ENCODE peak calls at places on chromosomes 7 and 10, in ten cellular contexts. H, X, W, Y, T, F, S, D, R and O are unnamed samples.
A peak's percentile ranks its signal among the peaks of the same experiment; 100 is the strongest.

GRCh38 chr10:1050555-1050954 is 1.6 kb upstream of the IDI1 start:
- DNase-seq in H (no peak), X (no peak), W (peak; percentile 49), Y (no peak), T (no peak), F (no peak), S (no peak), D (no peak), R (peak; percentile 70), O (no peak)

GRCh38 chr10:31678139-31678536 is 250.5 kb downstream of the ARHGAP12 start:
- DNase-seq in H (no peak), X (no peak), W (no peak), Y (no peak), T (no peak), F (no peak), S (no peak), D (peak; percentile 58), R (no peak), O (no peak)

GRCh38 chr7:26691886-26692285 is 172.5 kb downstream of the SKAP2 start:
- DNase-seq in H (no peak), X (no peak), W (no peak), Y (no peak), T (no peak), F (no peak), S (no peak), D (no peak), R (no peak), O (no peak)

GRCh38 chr7:16649196-16649595 is 3.2 kb downstream of the BZW2 start:
- DNase-seq in H (no peak), X (no peak), W (no peak), Y (no peak), T (no peak), F (no peak), S (no peak), D (no peak), R (no peak), O (no peak)

GRCh38 chr10:122740640-122741039 is 41.0 kb upstream of the C10orf120 start:
- DNase-seq in H (no peak), X (no peak), W (no peak), Y (no peak), T (no peak), F (no peak), S (no peak), D (no peak), R (no peak), O (no peak)

GRCh38 chr7:137120690-137121089 is 222.8 kb downstream of the PTN start:
- DNase-seq in H (no peak), X (no peak), W (no peak), Y (no peak), T (no peak), F (no peak), S (no peak), D (no peak), R (no peak), O (peak; percentile 21)

GRCh38 chr10:30816144-30816811 is 186.7 kb upstream of the LYZL2 start:
- DNase-seq in H (no peak), X (no peak), W (no peak), Y (no peak), T (no peak), F (no peak), S (no peak), D (no peak), R (no peak), O (no peak)

GRCh38 chr7:65746398-65746669 is 126.5 kb upstream of the VKORC1L1 start:
- DNase-seq in H (no peak), X (peak; percentile 36), W (peak; percentile 23), Y (no peak), T (peak; percentile 24), F (no peak), S (no peak), D (no peak), R (no peak), O (peak; percentile 55)

GRCh38 chr7:25882151-25882773 is 269.7 kb upstream of the NFE2L3 start:
- DNase-seq in H (no peak), X (no peak), W (no peak), Y (no peak), T (no peak), F (no peak), S (no peak), D (no peak), R (no peak), O (no peak)

DNA sequence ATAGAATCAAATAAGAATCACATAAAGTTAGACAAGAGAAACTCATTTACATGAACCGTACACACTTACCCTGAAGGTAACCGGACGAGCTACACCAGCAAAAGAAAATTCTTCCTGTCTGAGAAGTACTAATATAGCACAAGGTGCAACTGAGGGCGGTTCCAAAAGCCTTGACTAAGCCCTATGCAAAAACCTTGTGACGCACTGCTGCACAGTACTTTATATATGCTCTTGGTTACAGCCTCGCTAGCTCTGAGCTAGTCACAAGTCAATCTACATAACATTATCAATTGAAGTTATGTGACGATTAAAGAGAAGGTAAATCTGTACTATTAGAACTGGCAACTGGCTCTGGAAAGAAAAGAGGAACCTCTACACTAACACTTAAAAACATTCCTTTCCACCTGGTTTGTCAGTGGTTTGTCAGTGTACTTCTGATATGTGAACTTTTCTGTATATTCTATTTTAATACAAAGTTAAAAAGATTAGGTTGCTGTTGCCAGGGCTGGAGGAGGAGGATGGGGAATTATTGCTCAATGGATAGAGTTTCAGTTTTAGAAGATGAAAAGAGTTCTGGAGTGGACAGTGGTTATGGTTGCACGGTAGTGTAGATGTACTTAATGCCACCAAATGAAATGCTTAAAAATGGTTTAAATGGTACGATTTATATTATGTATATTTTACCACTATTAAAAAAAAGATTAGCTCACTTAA is 21.6 kb downstream of the NT5C3A start:
- DNase-seq in H (no peak), X (peak; percentile 34), W (no peak), Y (no peak), T (no peak), F (no peak), S (peak; percentile 69), D (no peak), R (peak; percentile 64), O (no peak)
- TF ChIP-seq CTCF in H (no peak), X (no peak), W (no peak), Y (no peak), T (no peak), F (no peak), S (no peak), D (no peak), R (no peak), O (no peak)

DNA sequence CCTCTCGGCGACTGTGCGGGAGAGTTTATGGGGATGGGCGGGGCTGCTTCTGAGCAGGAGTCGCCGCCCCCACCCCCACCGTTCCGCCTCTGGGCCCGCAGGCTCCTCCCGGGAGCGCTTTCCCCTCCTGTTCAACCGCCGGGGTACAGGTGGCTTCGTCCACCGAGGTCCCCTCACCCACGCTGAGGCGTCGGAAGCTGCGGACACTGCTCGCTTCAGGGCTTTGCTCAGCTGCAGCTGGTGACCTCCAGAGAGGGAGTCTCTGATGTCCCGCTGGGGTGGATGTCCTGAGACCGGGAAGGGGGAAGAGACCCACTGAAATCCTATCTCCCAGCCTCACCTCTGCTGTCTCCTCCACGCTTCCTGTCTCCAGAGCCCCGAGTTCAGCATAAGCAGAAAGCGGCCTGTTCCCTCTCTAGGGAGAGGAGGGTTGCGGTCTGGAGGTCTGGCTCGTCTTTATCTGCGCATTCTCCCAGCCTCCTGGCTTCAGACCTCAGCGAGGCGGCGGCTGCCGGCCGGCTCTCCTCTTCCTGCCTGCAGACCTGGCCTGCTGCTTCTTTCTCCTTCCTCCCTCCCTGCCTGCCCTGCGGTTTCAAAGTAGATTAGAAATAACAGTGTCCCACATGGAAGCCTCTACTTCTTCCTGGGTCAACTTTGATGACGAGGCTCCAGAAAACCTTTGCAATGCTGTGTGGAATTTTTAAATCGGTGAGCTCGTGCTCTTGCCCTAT is 1.8 kb downstream of the CYP2E1 start:
- DNase-seq in H (no peak), X (peak; percentile 29), W (no peak), Y (no peak), T (no peak), F (no peak), S (peak; percentile 57), D (no peak), R (no peak), O (peak; percentile 17)
- H3K4me3 ChIP-seq in H (peak overlapping the region; percentile 45), X (no peak overlapping the region), W (peak overlapping the region; percentile 28), Y (no peak overlapping the region), T (no peak overlapping the region), F (peak overlapping the region; percentile 26), S (peak overlapping the region; percentile 57), D (peak overlapping the region; percentile 58), R (no peak overlapping the region), O (peak overlapping the region; percentile 41)

DNA sequence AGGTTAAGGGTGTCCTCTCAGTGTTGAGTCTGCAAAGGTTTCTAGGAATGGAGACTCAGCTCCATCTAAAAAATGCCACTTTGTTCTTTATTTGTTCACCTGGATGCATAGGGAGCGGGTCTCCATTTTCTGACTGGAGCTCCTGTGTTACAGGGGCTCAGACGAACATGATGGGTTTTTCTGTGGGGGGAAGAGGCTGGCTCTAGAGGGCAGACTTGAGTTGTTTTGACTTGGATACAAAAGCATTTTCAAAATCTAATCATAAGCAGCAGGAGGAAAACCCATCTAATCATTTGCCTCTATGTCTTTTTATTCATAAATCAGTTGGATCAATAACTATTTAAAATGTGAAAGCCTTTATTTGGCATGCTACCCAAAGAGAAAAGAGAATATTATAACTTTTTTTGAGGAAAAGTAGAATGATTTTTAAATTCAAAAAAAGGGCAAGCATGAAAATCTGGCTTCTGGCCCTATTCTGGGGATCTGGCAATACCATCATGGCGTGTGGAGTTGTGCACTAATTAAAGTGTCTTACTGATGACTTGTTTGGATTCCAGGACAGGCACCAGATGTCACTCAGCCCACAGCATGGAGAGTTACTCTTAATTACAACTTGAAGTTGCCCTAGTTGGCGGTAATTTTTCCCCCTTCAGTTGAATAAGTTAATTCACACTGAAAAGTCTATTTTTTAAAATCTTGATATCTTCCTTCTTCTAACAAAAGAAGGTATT is 594.9 kb downstream of the REEP3 start:
- DNase-seq in H (peak; percentile 4), X (peak; percentile 1), W (peak; percentile 6), Y (no peak), T (no peak), F (no peak), S (no peak), D (no peak), R (peak; percentile 33), O (no peak)
- TF ChIP-seq CTCF in H (peak; percentile 39), X (peak; percentile 62), W (peak; percentile 43), Y (no peak), T (peak; percentile 26), F (peak; percentile 43), S (no peak), D (peak; percentile 50), R (peak; percentile 53), O (peak; percentile 29)

GRCh38 chr7:44548893-44549292 is 7.8 kb upstream of the NPC1L1 start:
- DNase-seq in H (no peak), X (no peak), W (no peak), Y (no peak), T (no peak), F (no peak), S (no peak), D (no peak), R (no peak), O (no peak)
- H3K4me3 ChIP-seq in H (no peak overlapping the region), X (no peak overlapping the region), W (no peak overlapping the region), Y (no peak overlapping the region), T (no peak overlapping the region), F (no peak overlapping the region), S (no peak overlapping the region), D (no peak overlapping the region), R (no peak overlapping the region), O (no peak overlapping the region)

DNA sequence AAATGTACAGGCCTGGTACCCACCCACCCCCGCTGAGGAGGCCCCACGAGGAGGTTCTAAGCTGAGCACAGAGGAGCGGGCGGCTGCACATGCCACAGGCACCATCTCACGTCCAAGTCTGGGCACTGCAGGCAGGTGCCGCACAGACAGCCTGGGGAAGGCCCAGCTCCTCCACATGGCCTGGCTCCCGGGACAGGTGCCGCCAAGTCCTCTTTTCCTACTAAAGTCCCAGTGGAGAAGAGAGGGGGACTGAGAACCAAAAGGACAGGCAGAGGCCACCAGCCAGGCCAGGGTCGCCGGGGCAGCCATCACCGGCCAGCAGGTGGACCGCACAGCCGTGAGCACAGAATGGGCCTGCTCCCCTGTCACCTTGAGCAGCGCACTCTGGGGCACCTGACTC is 91.1 kb downstream of the MAD1L1 start:
- DNase-seq in H (no peak), X (no peak), W (no peak), Y (no peak), T (no peak), F (no peak), S (no peak), D (no peak), R (no peak), O (no peak)
- TF ChIP-seq CTCF in H (no peak), X (no peak), W (no peak), Y (no peak), T (no peak), F (no peak), S (no peak), D (no peak), R (no peak), O (no peak)